ENCODE peak calls at places on chromosome 16, in nine cellular contexts. N is HuH-7.5, U is T-helper 2 cell, L is AG04450, M is WTC11, P is RCC 7860, D is fibroblast of mammary gland, X is germinal center, I is NCI-H524. G is an unnamed sample.

GRCh38 chr16:89476811-89477261 is 13.5 kb downstream of the ANKRD11 start:
- DNase-seq in M (no peak), P (no peak), X (peak; percentile 77), D (no peak), L (no peak), U (no peak), I (no peak), N (no peak), G (no peak)

GRCh38 chr16:89749637-89750036 is 28.3 kb downstream of the ZNF276 start:
- DNase-seq in N (no peak), L (no peak), I (no peak), X (no peak), P (no peak), D (no peak), U (no peak), M (no peak), G (no peak)

GRCh38 chr16:66103245-66103644 is 263.2 kb upstream of the CDH5 start:
- DNase-seq in L (no peak), I (no peak), X (no peak), P (no peak), M (no peak), N (no peak), U (no peak), D (peak; percentile 57), G (no peak)

GRCh38 chr16:2745961-2746360 is 6.5 kb upstream of the SRRM2 start:
- DNase-seq in L (no peak), P (no peak), X (no peak), U (no peak), N (no peak), M (no peak), I (no peak), D (no peak), G (no peak)

GRCh38 chr16:84247844-84248243 is 8.0 kb upstream of the KCNG4 start:
- DNase-seq in D (no peak), P (peak; percentile 85), N (no peak), M (no peak), I (no peak), U (no peak), L (no peak), X (no peak), G (no peak)

GRCh38 chr16:69833357-69833781 is 71.2 kb downstream of the WWP2 start:
- DNase-seq in D (peak; percentile 19), X (no peak), N (no peak), L (no peak), P (no peak), U (no peak), M (no peak), I (no peak), G (no peak)

GRCh38 chr16:8686879-8687278 is 12.5 kb downstream of the ABAT start:
- DNase-seq in M (no peak), I (no peak), P (no peak), X (no peak), N (no peak), D (no peak), L (no peak), U (no peak), G (no peak)

GRCh38 chr16:260326-260725 is 15.4 kb downstream of the RGS11 start:
- DNase-seq in L (no peak), U (no peak), X (no peak), N (no peak), M (no peak), D (no peak), I (no peak), P (no peak), G (no peak)

GRCh38 chr16:24635900-24636610 is 93.4 kb upstream of the TNRC6A start:
- DNase-seq in U (no peak), D (peak; percentile 97), L (peak; percentile 86), I (peak; percentile 80), P (peak; percentile 89), M (no peak), N (no peak), X (no peak), G (no peak)

GRCh38 chr16:21598676-21599157 is 660 bp upstream of the METTL9 start:
- DNase-seq in M (peak; percentile 24), L (no peak), D (no peak), X (peak; percentile 26), N (peak; percentile 8), U (no peak), P (no peak), I (no peak), G (no peak)

GRCh38 chr16:55367796-55368195 is 43.8 kb downstream of the IRX6 start:
- DNase-seq in I (no peak), N (no peak), U (no peak), L (no peak), D (no peak), M (no peak), X (no peak), P (no peak), G (no peak)

GRCh38 chr16:89093602-89094251 is at the start of gene ACSF3:
- DNase-seq in U (peak; percentile 54), I (no peak), N (peak; percentile 95), P (no peak), M (peak; percentile 48), D (peak; percentile 45), L (no peak), X (peak; percentile 80), G (peak; percentile 60)

GRCh38 chr16:528111-529011 is 849 bp downstream of the CAPN15 start:
- DNase-seq in X (no peak), L (no peak), U (no peak), I (no peak), M (peak; percentile 44), P (peak; percentile 61), D (peak; percentile 76), N (no peak), G (no peak)

GRCh38 chr16:70735141-70735979 is 49.5 kb upstream of the MTSS2 start:
- DNase-seq in D (peak; percentile 87), M (peak; percentile 33), L (peak; percentile 58), U (no peak), N (no peak), I (no peak), P (no peak), X (no peak), G (no peak)

GRCh38 chr16:4361033-4361943 is 10.2 kb upstream of the PAM16 start:
- DNase-seq in N (no peak), P (no peak), I (no peak), X (no peak), L (no peak), D (no peak), U (no peak), M (no peak), G (no peak)

GRCh38 chr16:9778879-9779278 is 403.3 kb downstream of the GRIN2A start:
- DNase-seq in P (no peak), D (no peak), N (no peak), U (no peak), X (no peak), M (no peak), L (no peak), I (no peak), G (no peak)

GRCh38 chr16:30183961-30184429 is 593 bp downstream of the CORO1A start:
- DNase-seq in P (no peak), M (no peak), D (no peak), U (peak; percentile 71), I (no peak), L (no peak), X (peak; percentile 82), N (no peak), G (peak; percentile 87)

GRCh38 chr16:49348408-49349176 is 25.0 kb upstream of the C16orf78 start:
- DNase-seq in X (no peak), N (no peak), M (peak; percentile 42), I (peak; percentile 22), D (no peak), L (no peak), U (no peak), P (no peak), G (no peak)

GRCh38 chr16:31138621-31139578 is 3.4 kb upstream of the PRSS8 start:
- DNase-seq in I (no peak), P (peak; percentile 89), N (no peak), M (peak; percentile 54), L (no peak), U (no peak), D (peak; percentile 57), X (no peak), G (no peak)

GRCh38 chr16:740764-741505 is at the start of gene CIAO3:
- DNase-seq in L (peak; percentile 68), N (peak; percentile 89), D (peak; percentile 85), P (peak; percentile 74), U (peak; percentile 88), M (peak; percentile 93), I (peak; percentile 65), X (peak; percentile 92), G (peak; percentile 94)

GRCh38 chr16:48814994-48815393 is 205.0 kb upstream of the N4BP1 start:
- DNase-seq in I (no peak), M (no peak), P (no peak), N (no peak), D (no peak), L (no peak), X (no peak), U (no peak), G (no peak)

GRCh38 chr16:35214840-35215239 is 1755.4 kb downstream of the TP53TG3F start:
- DNase-seq in I (no peak), D (no peak), U (no peak), X (no peak), P (no peak), L (no peak), N (no peak), M (no peak), G (no peak)

GRCh38 chr16:522320-523096 is 5.0 kb upstream of the CAPN15 start:
- DNase-seq in N (no peak), M (no peak), X (no peak), I (no peak), U (no peak), P (no peak), D (no peak), L (no peak), G (no peak)

GRCh38 chr16:71526111-71526998 is at the start of gene CHST4:
- DNase-seq in I (peak; percentile 35), M (peak; percentile 75), N (no peak), D (peak; percentile 55), P (peak; percentile 56), U (no peak), L (peak; percentile 27), X (no peak), G (no peak)

GRCh38 chr16:89216315-89217137 is 977 bp upstream of the ZNF778 start:
- DNase-seq in M (peak; percentile 75), N (peak; percentile 92), I (peak; percentile 76), U (peak; percentile 76), X (peak; percentile 82), D (peak; percentile 78), L (peak; percentile 41), P (peak; percentile 40), G (peak; percentile 89)

G was measured in CD8-positive, alpha-beta T cell.